ENCODE peak calls at places on chromosomes 5 and 9, in five cellular contexts. E is NCI-H2029 treated with DMSO at 0.1 percent for 48 hours; S is psoas muscle; V is activated naive CD8-positive, alpha-beta T cell treated with anti-CD3 and anti-CD28 coated beads, Interleukin-2, amount 50 U/mL, for 24 hours; G is fibroblast of lung. B is an unnamed sample.

GRCh38 chr5:112844489-112844888 is 16.6 kb upstream of the SRP19 start:
- DNase-seq in E (no peak), S (no peak), V (no peak), G (no peak), B (no peak)

GRCh38 chr5:180209137-180209581 is at the start of gene RASGEF1C:
- DNase-seq in E (no peak), S (peak; percentile 65), V (peak; percentile 75), G (peak; percentile 48), B (peak; percentile 9)

GRCh38 chr9:36640982-36641381 is 68.3 kb downstream of the MELK start:
- DNase-seq in E (no peak), S (no peak), V (no peak), G (no peak), B (no peak)

GRCh38 chr5:115460476-115460875 is 84.1 kb downstream of the FEM1C start:
- DNase-seq in E (peak; percentile 53), S (peak; percentile 62), V (peak; percentile 11), G (peak; percentile 94), B (peak; percentile 68)

GRCh38 chr5:31823477-31823876 is 184.5 kb downstream of the PDZD2 start:
- DNase-seq in E (no peak), S (no peak), V (no peak), G (no peak), B (no peak)

GRCh38 chr5:125044491-125045282 is 298.2 kb upstream of the ZNF608 start:
- DNase-seq in E (no peak), S (no peak), V (no peak), G (peak; percentile 64), B (no peak)

GRCh38 chr9:20209421-20210340 is 412.6 kb downstream of the MLLT3 start:
- DNase-seq in E (no peak), S (no peak), V (peak; percentile 66), G (peak; percentile 46), B (no peak)

GRCh38 chr5:135372654-135373381 is 26.2 kb downstream of the MACROH2A1 start:
- DNase-seq in E (no peak), S (no peak), V (no peak), G (no peak), B (no peak)

GRCh38 chr5:139696894-139697658 is 48.9 kb downstream of the CXXC5 start:
- DNase-seq in E (no peak), S (peak; percentile 81), V (peak; percentile 48), G (peak; percentile 95), B (peak; percentile 91)

GRCh38 chr5:132753135-132753987 is 6.1 kb downstream of the CCNI2 start:
- DNase-seq in E (peak; percentile 85), S (no peak), V (no peak), G (no peak), B (no peak)

GRCh38 chr9:7536310-7536939 is 263.2 kb downstream of the DMAC1 start:
- DNase-seq in E (peak; percentile 2), S (peak; percentile 15), V (peak; percentile 51), G (peak; percentile 29), B (peak; percentile 9)

GRCh38 chr5:9559965-9560364 is 14.1 kb upstream of the SEMA5A start:
- DNase-seq in E (no peak), S (no peak), V (no peak), G (no peak), B (no peak)

GRCh38 chr9:114869845-114870244 is 60.5 kb downstream of the TNFSF8 start:
- DNase-seq in E (peak; percentile 26), S (no peak), V (no peak), G (no peak), B (no peak)

GRCh38 chr5:55855509-55855908 is 4.4 kb downstream of the IL31RA start:
- DNase-seq in E (no peak), S (no peak), V (no peak), G (peak; percentile 17), B (no peak)